ENCODE peak calls at places on chromosomes 5 and 9, in seven cellular contexts. One of them, this sample, is unnamed.
A peak's percentile ranks its signal among the peaks of the same experiment; 100 is the strongest.

GRCh38 chr5:30502277-30502676 is 691.2 kb upstream of the CDH6 start:
- DNase-seq in right atrium auricular region: no peak
- DNase-seq in fibroblast of lung: peak; percentile 82
- DNase-seq in dorsolateral prefrontal cortex: no peak
- DNase-seq in K562: no peak
- DNase-seq in tibial nerve: no peak
- DNase-seq in BJ: no peak
- DNase-seq in this sample: no peak

GRCh38 chr9:87880683-87881082 is 2.0 kb upstream of the SPATA31E1 start:
- DNase-seq in BJ: no peak
- DNase-seq in fibroblast of lung: no peak
- DNase-seq in right atrium auricular region: no peak
- DNase-seq in tibial nerve: no peak
- DNase-seq in K562: no peak
- DNase-seq in dorsolateral prefrontal cortex: no peak
- DNase-seq in this sample: no peak

GRCh38 chr9:93298498-93299417 is 114.8 kb downstream of the WNK2 start:
- DNase-seq in tibial nerve: no peak
- DNase-seq in right atrium auricular region: peak; percentile 51
- DNase-seq in BJ: no peak
- DNase-seq in dorsolateral prefrontal cortex: peak; percentile 30
- DNase-seq in fibroblast of lung: no peak
- DNase-seq in K562: no peak
- DNase-seq in this sample: no peak

GRCh38 chr9:114954986-114955623 is 24.7 kb upstream of the TNFSF8 start:
- DNase-seq in BJ: no peak
- DNase-seq in dorsolateral prefrontal cortex: no peak
- DNase-seq in right atrium auricular region: no peak
- DNase-seq in fibroblast of lung: no peak
- DNase-seq in K562: no peak
- DNase-seq in tibial nerve: no peak
- DNase-seq in this sample: no peak

GRCh38 chr5:68644971-68645370 is 429.4 kb downstream of the PIK3R1 start:
- DNase-seq in K562: no peak
- DNase-seq in BJ: no peak
- DNase-seq in fibroblast of lung: no peak
- DNase-seq in tibial nerve: no peak
- DNase-seq in dorsolateral prefrontal cortex: no peak
- DNase-seq in right atrium auricular region: no peak
- DNase-seq in this sample: no peak

GRCh38 chr5:150583541-150584225 is 56.8 kb upstream of the SYNPO start:
- DNase-seq in tibial nerve: no peak
- DNase-seq in K562: no peak
- DNase-seq in fibroblast of lung: no peak
- DNase-seq in right atrium auricular region: no peak
- DNase-seq in dorsolateral prefrontal cortex: no peak
- DNase-seq in BJ: no peak
- DNase-seq in this sample: no peak

GRCh38 chr9:33868430-33869000 is 51.6 kb downstream of the UBE2R2 start:
- DNase-seq in fibroblast of lung: peak; percentile 76
- DNase-seq in right atrium auricular region: no peak
- DNase-seq in BJ: no peak
- DNase-seq in dorsolateral prefrontal cortex: no peak
- DNase-seq in tibial nerve: no peak
- DNase-seq in K562: no peak
- DNase-seq in this sample: peak; percentile 30

GRCh38 chr9:35904966-35905781 is 828 bp upstream of the HRCT1 start:
- DNase-seq in tibial nerve: no peak
- DNase-seq in K562: no peak
- DNase-seq in fibroblast of lung: peak; percentile 65
- DNase-seq in dorsolateral prefrontal cortex: no peak
- DNase-seq in right atrium auricular region: peak; percentile 65
- DNase-seq in BJ: no peak
- DNase-seq in this sample: no peak

GRCh38 chr5:135651156-135651555 is 72.4 kb upstream of the CXCL14 start:
- DNase-seq in BJ: no peak
- DNase-seq in dorsolateral prefrontal cortex: no peak
- DNase-seq in tibial nerve: no peak
- DNase-seq in K562: no peak
- DNase-seq in right atrium auricular region: no peak
- DNase-seq in fibroblast of lung: peak; percentile 6
- DNase-seq in this sample: no peak

GRCh38 chr5:89301572-89302025 is 418.6 kb upstream of the MEF2C start:
- DNase-seq in dorsolateral prefrontal cortex: no peak
- DNase-seq in BJ: no peak
- DNase-seq in right atrium auricular region: no peak
- DNase-seq in tibial nerve: no peak
- DNase-seq in fibroblast of lung: no peak
- DNase-seq in K562: no peak
- DNase-seq in this sample: no peak

GRCh38 chr5:24606974-24607373 is 37.8 kb downstream of the CDH10 start:
- DNase-seq in BJ: no peak
- DNase-seq in fibroblast of lung: no peak
- DNase-seq in K562: no peak
- DNase-seq in dorsolateral prefrontal cortex: no peak
- DNase-seq in right atrium auricular region: no peak
- DNase-seq in tibial nerve: no peak
- DNase-seq in this sample: no peak

GRCh38 chr5:110094559-110094958 is 404.8 kb downstream of the MAN2A1 start:
- DNase-seq in fibroblast of lung: no peak
- DNase-seq in right atrium auricular region: no peak
- DNase-seq in dorsolateral prefrontal cortex: no peak
- DNase-seq in tibial nerve: no peak
- DNase-seq in BJ: no peak
- DNase-seq in K562: no peak
- DNase-seq in this sample: no peak

GRCh38 chr5:10333154-10334006 is 20.1 kb upstream of the MARCHF6 start:
- DNase-seq in BJ: no peak
- DNase-seq in tibial nerve: no peak
- DNase-seq in right atrium auricular region: peak; percentile 56
- DNase-seq in K562: no peak
- DNase-seq in fibroblast of lung: peak; percentile 46
- DNase-seq in dorsolateral prefrontal cortex: no peak
- DNase-seq in this sample: no peak

GRCh38 chr5:16841416-16841815 is 94.7 kb downstream of the MYO10 start:
- DNase-seq in BJ: no peak
- DNase-seq in K562: no peak
- DNase-seq in fibroblast of lung: no peak
- DNase-seq in dorsolateral prefrontal cortex: no peak
- DNase-seq in tibial nerve: no peak
- DNase-seq in right atrium auricular region: no peak
- DNase-seq in this sample: no peak

GRCh38 chr5:16849821-16850220 is 86.3 kb downstream of the MYO10 start:
- DNase-seq in tibial nerve: no peak
- DNase-seq in fibroblast of lung: no peak
- DNase-seq in K562: no peak
- DNase-seq in right atrium auricular region: no peak
- DNase-seq in BJ: no peak
- DNase-seq in dorsolateral prefrontal cortex: no peak
- DNase-seq in this sample: no peak

GRCh38 chr5:16849181-16849580 is 86.9 kb downstream of the MYO10 start:
- DNase-seq in right atrium auricular region: no peak
- DNase-seq in tibial nerve: no peak
- DNase-seq in fibroblast of lung: no peak
- DNase-seq in BJ: no peak
- DNase-seq in dorsolateral prefrontal cortex: no peak
- DNase-seq in K562: no peak
- DNase-seq in this sample: no peak

GRCh38 chr5:16842916-16843315 is 93.2 kb downstream of the MYO10 start:
- DNase-seq in BJ: no peak
- DNase-seq in fibroblast of lung: peak; percentile 58
- DNase-seq in dorsolateral prefrontal cortex: no peak
- DNase-seq in right atrium auricular region: no peak
- DNase-seq in tibial nerve: no peak
- DNase-seq in K562: no peak
- DNase-seq in this sample: no peak

DNA sequence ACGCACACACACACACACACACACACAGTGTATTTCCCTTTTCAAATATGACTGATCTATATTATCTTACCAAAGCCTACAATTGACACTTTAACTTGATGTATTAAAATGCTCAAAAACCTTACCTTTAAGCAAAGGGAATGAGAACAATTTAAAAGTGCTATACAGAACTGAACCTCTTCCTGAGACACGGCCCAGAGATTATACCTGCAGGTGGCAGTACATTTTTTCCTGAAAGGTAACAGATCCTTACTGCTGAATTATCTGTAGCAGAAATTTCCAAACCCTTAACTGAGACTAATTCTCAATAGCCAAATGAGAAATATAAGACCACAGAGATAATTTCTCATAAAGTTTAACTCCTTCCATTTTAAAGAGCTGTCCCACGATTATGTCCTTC is 91.1 kb downstream of the MYO10 start:
- DNase-seq in fibroblast of lung: no peak
- DNase-seq in BJ: no peak
- DNase-seq in tibial nerve: no peak
- DNase-seq in K562: no peak
- DNase-seq in dorsolateral prefrontal cortex: no peak
- DNase-seq in right atrium auricular region: no peak
- DNase-seq in this sample: no peak
- TF ChIP-seq CTCF in fibroblast of lung: no peak
- TF ChIP-seq CTCF in BJ: no peak
- TF ChIP-seq CTCF in tibial nerve: no peak
- TF ChIP-seq CTCF in K562: no peak
- TF ChIP-seq CTCF in dorsolateral prefrontal cortex: no peak
- TF ChIP-seq CTCF in right atrium auricular region: no peak
- TF ChIP-seq CTCF in this sample: no peak

DNA sequence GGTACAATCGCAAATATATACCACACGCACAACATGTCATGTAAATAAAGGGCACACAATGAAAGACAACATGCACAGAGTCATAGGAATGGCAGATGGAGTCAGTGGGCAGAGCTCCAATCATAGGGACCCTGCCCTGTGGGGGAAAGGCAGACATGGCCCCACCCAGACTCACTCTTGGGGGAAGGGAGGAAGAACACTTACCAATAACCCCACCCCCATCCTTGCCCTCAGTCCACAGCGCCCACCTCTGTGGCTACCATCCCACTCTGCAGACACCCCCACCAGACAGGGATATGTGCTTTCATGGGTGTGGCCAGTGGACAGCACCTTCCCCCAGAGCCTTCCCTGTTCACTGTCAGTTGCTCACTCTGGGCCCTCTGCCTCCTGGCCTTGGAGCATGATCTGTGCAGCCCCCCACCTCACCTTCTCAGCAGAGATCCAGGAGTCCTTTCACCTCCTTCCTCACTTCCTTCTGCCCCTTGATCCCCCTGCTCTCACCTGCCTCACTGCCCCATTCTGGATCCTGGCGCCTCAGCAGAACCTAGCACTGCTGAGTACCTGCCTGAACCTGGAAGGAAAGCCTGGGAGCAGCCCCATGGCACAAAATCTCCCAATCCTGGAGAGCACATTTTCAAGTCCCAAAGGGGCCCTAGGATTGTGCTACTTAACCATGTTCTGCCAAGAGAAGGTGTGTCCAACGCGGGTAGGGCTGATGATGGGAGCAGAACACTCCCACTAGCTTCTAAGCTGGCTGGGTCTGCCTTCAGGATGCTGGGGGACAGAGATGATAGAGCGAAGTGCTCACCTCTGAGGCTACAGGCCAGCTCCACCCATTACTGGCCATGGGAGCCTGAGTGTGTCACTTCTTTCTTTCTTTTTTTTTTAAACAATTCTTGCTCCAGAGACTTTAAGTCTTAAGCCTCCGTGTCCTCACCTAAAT is 1.5 kb upstream of the PHF19 start:
- DNase-seq in BJ: no peak
- DNase-seq in fibroblast of lung: no peak
- DNase-seq in K562: peak; percentile 89
- DNase-seq in dorsolateral prefrontal cortex: no peak
- DNase-seq in right atrium auricular region: no peak
- DNase-seq in tibial nerve: no peak
- DNase-seq in this sample: no peak
- H3K4me3 ChIP-seq in BJ: no peak overlapping the region
- H3K4me3 ChIP-seq in fibroblast of lung: no peak overlapping the region
- H3K4me3 ChIP-seq in K562: peak overlapping the region; percentile 56
- H3K4me3 ChIP-seq in dorsolateral prefrontal cortex: peak overlapping the region; percentile 82
- H3K4me3 ChIP-seq in right atrium auricular region: no peak overlapping the region
- H3K4me3 ChIP-seq in tibial nerve: no peak overlapping the region
- H3K4me3 ChIP-seq in this sample: no peak overlapping the region

GRCh38 chr5:119945696-119946095 is 316.3 kb downstream of the FAM170A start:
- DNase-seq in right atrium auricular region: no peak
- DNase-seq in tibial nerve: no peak
- DNase-seq in BJ: no peak
- DNase-seq in K562: no peak
- DNase-seq in fibroblast of lung: no peak
- DNase-seq in dorsolateral prefrontal cortex: no peak
- DNase-seq in this sample: no peak

DNA sequence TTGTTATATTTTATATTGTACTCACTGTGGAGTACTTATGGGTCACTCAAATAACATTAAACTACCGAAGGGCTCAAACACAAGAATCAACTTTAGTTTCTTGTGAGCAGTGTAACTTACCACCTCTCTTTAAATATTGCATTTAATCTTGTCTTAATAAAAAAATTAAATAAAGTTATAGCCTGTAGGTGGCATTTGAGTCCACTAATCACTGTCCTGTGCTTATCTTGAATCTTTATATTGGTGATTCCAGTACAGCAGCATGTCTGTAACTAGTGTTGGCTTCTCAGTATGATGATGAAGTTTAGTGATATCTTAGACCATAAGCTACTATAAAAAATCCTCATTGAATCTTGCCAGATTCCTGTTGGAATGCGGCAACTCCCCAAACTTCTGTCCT is 313.8 kb downstream of the FAM170A start:
- DNase-seq in tibial nerve: no peak
- DNase-seq in K562: no peak
- DNase-seq in right atrium auricular region: no peak
- DNase-seq in BJ: peak; percentile 2
- DNase-seq in fibroblast of lung: peak; percentile 15
- DNase-seq in dorsolateral prefrontal cortex: no peak
- DNase-seq in this sample: no peak
- TF ChIP-seq CTCF in tibial nerve: peak; percentile 34
- TF ChIP-seq CTCF in K562: no peak
- TF ChIP-seq CTCF in right atrium auricular region: peak; percentile 59
- TF ChIP-seq CTCF in BJ: peak; percentile 21
- TF ChIP-seq CTCF in fibroblast of lung: no peak
- TF ChIP-seq CTCF in dorsolateral prefrontal cortex: peak; percentile 7
- TF ChIP-seq CTCF in this sample: peak; percentile 25

DNA sequence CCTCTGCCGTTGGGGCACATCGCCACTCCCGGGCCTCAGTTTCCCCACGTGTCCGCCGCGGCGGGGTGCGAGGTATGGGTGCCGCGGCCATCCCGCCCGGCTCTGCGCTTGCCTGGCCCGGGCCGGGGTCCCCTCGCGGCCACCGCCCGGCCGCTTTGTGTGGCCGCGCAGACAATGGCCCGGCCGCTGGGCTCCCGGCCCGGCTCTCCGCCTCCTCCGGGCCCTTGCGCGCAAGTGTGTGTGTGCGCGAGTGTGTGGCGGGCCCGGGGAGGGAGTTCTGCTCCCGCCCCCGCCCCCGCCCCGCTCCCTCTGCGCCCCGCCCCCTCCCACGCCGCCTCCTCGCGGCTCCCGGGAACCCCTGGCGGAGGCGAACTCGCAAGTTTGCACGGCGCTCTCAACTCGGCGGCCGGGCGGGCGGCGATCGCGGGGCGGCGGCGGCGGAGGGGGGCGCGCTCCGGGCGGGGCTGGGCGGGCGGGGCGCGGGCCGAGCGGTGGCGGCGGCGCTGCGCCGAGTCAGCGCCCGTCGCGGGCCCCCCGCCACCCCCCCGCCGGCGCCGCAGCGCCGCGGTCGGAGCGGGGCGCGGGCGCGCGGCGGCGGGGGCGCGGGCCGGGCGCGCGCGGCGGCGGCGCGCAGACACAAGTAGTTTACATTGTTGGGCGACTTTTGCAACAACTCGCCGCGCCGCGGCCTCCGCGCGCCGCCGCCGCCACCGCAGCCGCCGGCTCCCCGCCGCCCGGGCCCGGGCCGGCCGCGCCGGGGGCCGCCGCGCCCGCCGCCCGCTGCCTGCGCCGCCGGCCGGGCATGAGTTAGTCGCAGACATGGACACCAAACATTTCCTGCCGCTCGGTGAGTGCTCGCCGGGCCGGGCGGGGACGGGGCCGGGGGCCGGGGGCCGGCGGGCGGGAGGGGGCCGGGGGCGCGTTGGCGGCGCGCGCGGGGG is at the start of gene RXRA:
- DNase-seq in tibial nerve: peak; percentile 73
- DNase-seq in K562: peak; percentile 86
- DNase-seq in fibroblast of lung: peak; percentile 88
- DNase-seq in BJ: no peak
- DNase-seq in dorsolateral prefrontal cortex: peak; percentile 69
- DNase-seq in right atrium auricular region: no peak
- DNase-seq in this sample: no peak
- H3K4me3 ChIP-seq in tibial nerve: peak within 1 kb of the TSS; percentile 80
- H3K4me3 ChIP-seq in K562: peak within 1 kb of the TSS; percentile 62
- H3K4me3 ChIP-seq in fibroblast of lung: peak within 1 kb of the TSS; percentile 73
- H3K4me3 ChIP-seq in BJ: peak within 1 kb of the TSS; percentile 65
- H3K4me3 ChIP-seq in dorsolateral prefrontal cortex: peak within 1 kb of the TSS; percentile 82
- H3K4me3 ChIP-seq in right atrium auricular region: peak within 1 kb of the TSS; percentile 73
- H3K4me3 ChIP-seq in this sample: peak within 1 kb of the TSS; percentile 64